ENCODE peak calls at places on chromosome 1, in seven cellular contexts. Y is K562, C is nephron progenitor cell, I is amniotic stem cell, K is activated T-helper 1 cell treated with Interleukin-2 at 50 U/mL for 16 hours, V is HEK293T, X is T-helper 2 cell. U is an unnamed sample.

GRCh38 chr1:75136158-75136815 is 2.1 kb downstream of the LHX8 start:
- DNase-seq in Y (no peak), C (peak), I (no peak), K (no peak), V (peak), X (no peak), U (peak)

GRCh38 chr1:27348861-27349783 is 7.3 kb downstream of the SYTL1 start:
- DNase-seq in Y (peak), C (peak), I (no peak), K (no peak), V (peak), X (no peak), U (no peak)

GRCh38 chr1:207847116-207847515 is 63.8 kb downstream of the CD34 start:
- DNase-seq in Y (no peak), C (no peak), I (no peak), K (no peak), V (no peak), X (no peak), U (no peak)

GRCh38 chr1:201422436-201423030 is 1.0 kb upstream of the TNNI1 start:
- DNase-seq in Y (no peak), C (no peak), I (no peak), K (no peak), V (no peak), X (no peak), U (no peak)

GRCh38 chr1:64845831-64846425 is 101.1 kb downstream of the RAVER2 start:
- DNase-seq in Y (no peak), C (no peak), I (no peak), K (no peak), V (no peak), X (no peak), U (no peak)

GRCh38 chr1:159056069-159056698 is 20.4 kb downstream of the AIM2 start:
- DNase-seq in Y (no peak), C (no peak), I (no peak), K (no peak), V (no peak), X (no peak), U (peak)

GRCh38 chr1:37556712-37557196 is at the start of gene DNALI1:
- DNase-seq in Y (peak), C (peak), I (peak), K (no peak), V (peak), X (no peak), U (peak)

GRCh38 chr1:29682918-29683314 is 446.6 kb downstream of the PTPRU start:
- DNase-seq in Y (no peak), C (no peak), I (no peak), K (no peak), V (no peak), X (no peak), U (no peak)

GRCh38 chr1:60916926-60917325 is 165.4 kb upstream of the NFIA start:
- DNase-seq in Y (no peak), C (no peak), I (no peak), K (no peak), V (no peak), X (no peak), U (no peak)

GRCh38 chr1:38991638-38992449 is 768 bp downstream of the AKIRIN1 start:
- DNase-seq in Y (peak), C (peak), I (no peak), K (no peak), V (peak), X (no peak), U (peak)

GRCh38 chr1:41749992-41750745 is 168.6 kb downstream of the HIVEP3 start:
- DNase-seq in Y (no peak), C (no peak), I (no peak), K (no peak), V (no peak), X (no peak), U (no peak)

GRCh38 chr1:21022279-21023040 is 154.2 kb downstream of the EIF4G3 start:
- DNase-seq in Y (peak), C (no peak), I (peak), K (no peak), V (peak), X (no peak), U (no peak)

GRCh38 chr1:231605389-231606100 is 21.0 kb upstream of the DISC1 start:
- DNase-seq in Y (no peak), C (no peak), I (no peak), K (no peak), V (no peak), X (no peak), U (no peak)

GRCh38 chr1:181397841-181398240 is 85.5 kb upstream of the CACNA1E start:
- DNase-seq in Y (no peak), C (no peak), I (no peak), K (peak), V (no peak), X (no peak), U (no peak)

GRCh38 chr1:116433283-116434257 is 60.5 kb downstream of the ATP1A1 start:
- DNase-seq in Y (peak), C (no peak), I (no peak), K (no peak), V (no peak), X (no peak), U (no peak)

GRCh38 chr1:54486864-54487263 is 61.2 kb upstream of the ACOT11 start:
- DNase-seq in Y (no peak), C (no peak), I (no peak), K (no peak), V (no peak), X (no peak), U (no peak)

GRCh38 chr1:115317101-115318012 is 20.7 kb downstream of the NGF start:
- DNase-seq in Y (no peak), C (no peak), I (no peak), K (no peak), V (no peak), X (no peak), U (no peak)

GRCh38 chr1:169091480-169091941 is 15.0 kb upstream of the ATP1B1 start:
- DNase-seq in Y (no peak), C (no peak), I (no peak), K (no peak), V (no peak), X (no peak), U (no peak)

GRCh38 chr1:203545032-203545816 is 51.3 kb downstream of the OPTC start:
- DNase-seq in Y (no peak), C (no peak), I (no peak), K (no peak), V (no peak), X (no peak), U (no peak)

GRCh38 chr1:96370752-96371151 is 350.8 kb upstream of the PTBP2 start:
- DNase-seq in Y (no peak), C (no peak), I (no peak), K (no peak), V (no peak), X (no peak), U (no peak)

GRCh38 chr1:223109581-223110026 is 33.4 kb downstream of the TLR5 start:
- DNase-seq in Y (no peak), C (no peak), I (no peak), K (no peak), V (no peak), X (no peak), U (no peak)

GRCh38 chr1:118984086-118984989 is 3.8 kb downstream of the TBX15 start:
- DNase-seq in Y (no peak), C (peak), I (no peak), K (no peak), V (no peak), X (no peak), U (no peak)

GRCh38 chr1:37147906-37148305 is 113.6 kb upstream of the GRIK3 start:
- DNase-seq in Y (no peak), C (no peak), I (no peak), K (no peak), V (no peak), X (no peak), U (no peak)

GRCh38 chr1:109371271-109371739 is 26.4 kb downstream of the SORT1 start:
- DNase-seq in Y (no peak), C (no peak), I (no peak), K (no peak), V (no peak), X (no peak), U (no peak)

GRCh38 chr1:1208713-1209433 is 2.5 kb upstream of the TNFRSF18 start:
- DNase-seq in Y (peak), C (peak), I (no peak), K (no peak), V (no peak), X (peak), U (no peak)

U was measured in neural crest cell.